ENCODE peak calls at places on chromosomes 2 and 18, in seven cellular contexts. One of them, this sample, is unnamed.

GRCh38 chr2:99488587-99488998 is 1.2 kb downstream of the REV1 start:
- DNase-seq in body of pancreas: no peak
- DNase-seq in Jurkat, Clone E6-1: peak; percentile 20
- DNase-seq in neuronal stem cell: no peak
- DNase-seq in pancreas: no peak
- DNase-seq in bronchial epithelial cell: peak; percentile 64
- DNase-seq in CD8-positive, alpha-beta memory T cell: no peak
- DNase-seq in this sample: no peak

GRCh38 chr2:63093512-63093911 is 42.9 kb downstream of the OTX1 start:
- DNase-seq in bronchial epithelial cell: no peak
- DNase-seq in body of pancreas: no peak
- DNase-seq in CD8-positive, alpha-beta memory T cell: no peak
- DNase-seq in pancreas: no peak
- DNase-seq in neuronal stem cell: no peak
- DNase-seq in Jurkat, Clone E6-1: no peak
- DNase-seq in this sample: no peak

GRCh38 chr2:170261566-170261965 is 83.6 kb downstream of the MYO3B start:
- DNase-seq in body of pancreas: no peak
- DNase-seq in Jurkat, Clone E6-1: no peak
- DNase-seq in bronchial epithelial cell: no peak
- DNase-seq in pancreas: no peak
- DNase-seq in neuronal stem cell: no peak
- DNase-seq in CD8-positive, alpha-beta memory T cell: no peak
- DNase-seq in this sample: no peak

GRCh38 chr2:29615841-29616240 is 305.5 kb downstream of the ALK start:
- DNase-seq in Jurkat, Clone E6-1: no peak
- DNase-seq in body of pancreas: no peak
- DNase-seq in bronchial epithelial cell: no peak
- DNase-seq in CD8-positive, alpha-beta memory T cell: no peak
- DNase-seq in neuronal stem cell: no peak
- DNase-seq in pancreas: no peak
- DNase-seq in this sample: no peak

GRCh38 chr2:1455466-1455865 is 42.2 kb downstream of the TPO start:
- DNase-seq in pancreas: no peak
- DNase-seq in body of pancreas: no peak
- DNase-seq in bronchial epithelial cell: peak; percentile 21
- DNase-seq in Jurkat, Clone E6-1: no peak
- DNase-seq in CD8-positive, alpha-beta memory T cell: no peak
- DNase-seq in neuronal stem cell: no peak
- DNase-seq in this sample: no peak

GRCh38 chr2:72561621-72562318 is 264.1 kb downstream of the EXOC6B start:
- DNase-seq in Jurkat, Clone E6-1: no peak
- DNase-seq in neuronal stem cell: no peak
- DNase-seq in body of pancreas: no peak
- DNase-seq in bronchial epithelial cell: peak; percentile 30
- DNase-seq in pancreas: no peak
- DNase-seq in CD8-positive, alpha-beta memory T cell: no peak
- DNase-seq in this sample: no peak

GRCh38 chr2:6909431-6910385 is 7.5 kb upstream of the RNF144A start:
- DNase-seq in CD8-positive, alpha-beta memory T cell: peak; percentile 63
- DNase-seq in body of pancreas: no peak
- DNase-seq in Jurkat, Clone E6-1: peak; percentile 93
- DNase-seq in neuronal stem cell: no peak
- DNase-seq in pancreas: no peak
- DNase-seq in bronchial epithelial cell: no peak
- DNase-seq in this sample: peak; percentile 85

GRCh38 chr2:176001281-176001902 is 675 bp downstream of the LNPK start:
- DNase-seq in Jurkat, Clone E6-1: peak; percentile 27
- DNase-seq in CD8-positive, alpha-beta memory T cell: peak; percentile 59
- DNase-seq in neuronal stem cell: no peak
- DNase-seq in pancreas: peak; percentile 5
- DNase-seq in body of pancreas: peak; percentile 34
- DNase-seq in bronchial epithelial cell: peak; percentile 61
- DNase-seq in this sample: peak; percentile 29

GRCh38 chr2:22499082-22499844 is 885.7 kb upstream of the KLHL29 start:
- DNase-seq in neuronal stem cell: no peak
- DNase-seq in Jurkat, Clone E6-1: no peak
- DNase-seq in body of pancreas: no peak
- DNase-seq in bronchial epithelial cell: no peak
- DNase-seq in pancreas: peak; percentile 4
- DNase-seq in CD8-positive, alpha-beta memory T cell: no peak
- DNase-seq in this sample: no peak

GRCh38 chr2:196453613-196454047 is 185.9 kb upstream of the CCDC150 start:
- DNase-seq in bronchial epithelial cell: peak; percentile 57
- DNase-seq in body of pancreas: peak; percentile 16
- DNase-seq in Jurkat, Clone E6-1: peak; percentile 50
- DNase-seq in pancreas: no peak
- DNase-seq in CD8-positive, alpha-beta memory T cell: peak; percentile 47
- DNase-seq in neuronal stem cell: peak; percentile 21
- DNase-seq in this sample: peak; percentile 66

GRCh38 chr2:200352631-200353030 is 46.1 kb downstream of the SPATS2L start:
- DNase-seq in Jurkat, Clone E6-1: no peak
- DNase-seq in neuronal stem cell: peak; percentile 30
- DNase-seq in bronchial epithelial cell: peak; percentile 84
- DNase-seq in CD8-positive, alpha-beta memory T cell: no peak
- DNase-seq in body of pancreas: no peak
- DNase-seq in pancreas: no peak
- DNase-seq in this sample: no peak

GRCh38 chr18:67132919-67133318 is 383.6 kb downstream of the DSEL start:
- DNase-seq in CD8-positive, alpha-beta memory T cell: no peak
- DNase-seq in neuronal stem cell: no peak
- DNase-seq in pancreas: no peak
- DNase-seq in body of pancreas: no peak
- DNase-seq in bronchial epithelial cell: peak; percentile 39
- DNase-seq in Jurkat, Clone E6-1: no peak
- DNase-seq in this sample: no peak

GRCh38 chr2:241925821-241926441 is 56.4 kb downstream of the RTP5 start:
- DNase-seq in body of pancreas: peak; percentile 10
- DNase-seq in neuronal stem cell: no peak
- DNase-seq in Jurkat, Clone E6-1: no peak
- DNase-seq in pancreas: no peak
- DNase-seq in CD8-positive, alpha-beta memory T cell: no peak
- DNase-seq in bronchial epithelial cell: no peak
- DNase-seq in this sample: no peak

GRCh38 chr2:63018439-63018838 is 32.2 kb upstream of the OTX1 start:
- DNase-seq in bronchial epithelial cell: no peak
- DNase-seq in CD8-positive, alpha-beta memory T cell: no peak
- DNase-seq in Jurkat, Clone E6-1: no peak
- DNase-seq in pancreas: no peak
- DNase-seq in body of pancreas: no peak
- DNase-seq in neuronal stem cell: no peak
- DNase-seq in this sample: no peak

GRCh38 chr2:50674876-50675275 is 357.1 kb downstream of the NRXN1 start:
- DNase-seq in pancreas: no peak
- DNase-seq in body of pancreas: no peak
- DNase-seq in bronchial epithelial cell: no peak
- DNase-seq in neuronal stem cell: no peak
- DNase-seq in CD8-positive, alpha-beta memory T cell: peak; percentile 27
- DNase-seq in Jurkat, Clone E6-1: no peak
- DNase-seq in this sample: no peak

GRCh38 chr18:5456577-5457466 is 87.0 kb downstream of the EPB41L3 start:
- DNase-seq in neuronal stem cell: peak; percentile 32
- DNase-seq in bronchial epithelial cell: no peak
- DNase-seq in Jurkat, Clone E6-1: no peak
- DNase-seq in CD8-positive, alpha-beta memory T cell: no peak
- DNase-seq in body of pancreas: no peak
- DNase-seq in pancreas: no peak
- DNase-seq in this sample: no peak

GRCh38 chr18:43279015-43279758 is 1.9 kb upstream of the SYT4 start:
- DNase-seq in pancreas: no peak
- DNase-seq in neuronal stem cell: peak; percentile 66
- DNase-seq in body of pancreas: no peak
- DNase-seq in Jurkat, Clone E6-1: peak; percentile 74
- DNase-seq in bronchial epithelial cell: peak; percentile 46
- DNase-seq in CD8-positive, alpha-beta memory T cell: no peak
- DNase-seq in this sample: peak; percentile 4

GRCh38 chr2:24667542-24667941 is 125.6 kb downstream of the PTRHD1 start:
- DNase-seq in CD8-positive, alpha-beta memory T cell: no peak
- DNase-seq in bronchial epithelial cell: no peak
- DNase-seq in pancreas: no peak
- DNase-seq in neuronal stem cell: no peak
- DNase-seq in Jurkat, Clone E6-1: no peak
- DNase-seq in body of pancreas: no peak
- DNase-seq in this sample: no peak

GRCh38 chr18:13377496-13377895 is 158.9 kb downstream of the LDLRAD4 start:
- DNase-seq in Jurkat, Clone E6-1: no peak
- DNase-seq in CD8-positive, alpha-beta memory T cell: no peak
- DNase-seq in pancreas: no peak
- DNase-seq in neuronal stem cell: no peak
- DNase-seq in body of pancreas: no peak
- DNase-seq in bronchial epithelial cell: no peak
- DNase-seq in this sample: no peak

GRCh38 chr2:58046585-58047372 is at the start of gene VRK2:
- DNase-seq in pancreas: peak; percentile 92
- DNase-seq in body of pancreas: peak; percentile 92
- DNase-seq in neuronal stem cell: peak; percentile 83
- DNase-seq in Jurkat, Clone E6-1: peak; percentile 35
- DNase-seq in CD8-positive, alpha-beta memory T cell: peak; percentile 89
- DNase-seq in bronchial epithelial cell: peak; percentile 90
- DNase-seq in this sample: peak; percentile 85

GRCh38 chr2:221529943-221530652 is 42.0 kb downstream of the EPHA4 start:
- DNase-seq in Jurkat, Clone E6-1: no peak
- DNase-seq in CD8-positive, alpha-beta memory T cell: no peak
- DNase-seq in body of pancreas: no peak
- DNase-seq in bronchial epithelial cell: peak; percentile 97
- DNase-seq in pancreas: no peak
- DNase-seq in neuronal stem cell: no peak
- DNase-seq in this sample: no peak
- H3K4me3 ChIP-seq in Jurkat, Clone E6-1: no peak overlapping the region
- H3K4me3 ChIP-seq in CD8-positive, alpha-beta memory T cell: peak overlapping the region; percentile 3
- H3K4me3 ChIP-seq in body of pancreas: no peak overlapping the region
- H3K4me3 ChIP-seq in bronchial epithelial cell: no peak overlapping the region
- H3K4me3 ChIP-seq in pancreas: no peak overlapping the region
- H3K4me3 ChIP-seq in neuronal stem cell: no peak overlapping the region
- H3K4me3 ChIP-seq in this sample: peak overlapping the region; percentile 61

DNA sequence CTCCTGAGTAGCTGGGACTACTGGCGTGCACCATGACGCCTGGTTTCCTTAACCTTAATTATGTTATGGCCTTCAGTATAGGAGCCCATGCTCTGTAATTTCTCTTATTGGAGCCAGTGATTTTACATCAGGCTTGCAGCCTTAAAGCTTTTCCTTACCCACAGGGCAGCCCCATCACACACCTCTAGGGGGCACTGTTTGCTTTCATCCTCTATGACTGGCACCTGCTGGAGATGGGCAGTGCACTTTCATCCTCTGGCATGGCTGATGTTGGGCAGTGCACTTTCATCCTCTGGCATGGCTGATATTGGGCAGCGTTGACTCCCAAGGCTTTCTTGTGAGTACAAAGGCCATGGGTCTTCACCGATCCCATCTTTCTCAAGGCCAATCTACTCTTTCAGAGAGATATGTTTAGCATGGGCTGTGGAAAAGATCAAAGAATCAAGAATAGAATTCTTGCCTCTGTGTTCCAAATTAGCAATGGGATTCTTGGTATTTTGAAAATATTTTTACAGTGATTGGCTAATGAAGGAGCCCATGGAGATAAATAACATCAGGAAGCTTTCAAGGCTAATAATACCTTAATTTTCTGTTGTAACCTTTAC is 80.7 kb upstream of the MEX3C start:
- DNase-seq in pancreas: peak; percentile 23
- DNase-seq in CD8-positive, alpha-beta memory T cell: no peak
- DNase-seq in neuronal stem cell: peak; percentile 67
- DNase-seq in Jurkat, Clone E6-1: peak; percentile 47
- DNase-seq in bronchial epithelial cell: peak; percentile 56
- DNase-seq in body of pancreas: peak; percentile 63
- DNase-seq in this sample: peak; percentile 56
- H3K4me3 ChIP-seq in pancreas: no peak overlapping the region
- H3K4me3 ChIP-seq in CD8-positive, alpha-beta memory T cell: no peak overlapping the region
- H3K4me3 ChIP-seq in neuronal stem cell: no peak overlapping the region
- H3K4me3 ChIP-seq in Jurkat, Clone E6-1: no peak overlapping the region
- H3K4me3 ChIP-seq in bronchial epithelial cell: no peak overlapping the region
- H3K4me3 ChIP-seq in body of pancreas: no peak overlapping the region
- H3K4me3 ChIP-seq in this sample: no peak overlapping the region

GRCh38 chr18:8212893-8213805 is 396.1 kb upstream of the RAB12 start:
- DNase-seq in neuronal stem cell: no peak
- DNase-seq in body of pancreas: no peak
- DNase-seq in pancreas: no peak
- DNase-seq in Jurkat, Clone E6-1: no peak
- DNase-seq in CD8-positive, alpha-beta memory T cell: no peak
- DNase-seq in bronchial epithelial cell: peak; percentile 55
- DNase-seq in this sample: no peak

GRCh38 chr18:8207996-8208395 is 401.2 kb upstream of the RAB12 start:
- DNase-seq in CD8-positive, alpha-beta memory T cell: no peak
- DNase-seq in Jurkat, Clone E6-1: no peak
- DNase-seq in bronchial epithelial cell: no peak
- DNase-seq in body of pancreas: no peak
- DNase-seq in neuronal stem cell: no peak
- DNase-seq in pancreas: no peak
- DNase-seq in this sample: no peak

DNA sequence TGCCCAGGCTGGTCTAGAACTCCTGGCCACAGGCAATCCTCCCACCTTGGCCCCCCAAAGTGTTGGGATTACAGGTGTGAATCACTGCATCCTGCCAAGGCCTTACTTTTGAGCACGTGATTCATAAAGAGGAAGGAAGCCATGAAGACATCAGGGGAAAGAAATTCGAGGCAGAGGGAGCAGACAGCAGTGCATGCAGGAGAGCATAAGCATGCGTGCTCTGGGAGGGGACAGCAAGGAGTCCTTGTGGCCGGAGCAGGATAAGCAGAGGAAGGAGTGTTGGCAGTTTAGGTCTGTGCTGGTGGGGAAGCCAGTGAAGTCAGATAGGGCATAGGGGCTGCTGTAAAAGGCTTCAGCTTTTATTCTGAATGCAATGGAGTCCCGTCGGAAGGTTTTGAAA is 400.5 kb upstream of the RAB12 start:
- DNase-seq in pancreas: no peak
- DNase-seq in bronchial epithelial cell: no peak
- DNase-seq in body of pancreas: no peak
- DNase-seq in neuronal stem cell: no peak
- DNase-seq in Jurkat, Clone E6-1: no peak
- DNase-seq in CD8-positive, alpha-beta memory T cell: no peak
- DNase-seq in this sample: no peak
- H3K4me3 ChIP-seq in pancreas: no peak overlapping the region
- H3K4me3 ChIP-seq in bronchial epithelial cell: no peak overlapping the region
- H3K4me3 ChIP-seq in body of pancreas: no peak overlapping the region
- H3K4me3 ChIP-seq in neuronal stem cell: no peak overlapping the region
- H3K4me3 ChIP-seq in Jurkat, Clone E6-1: no peak overlapping the region
- H3K4me3 ChIP-seq in CD8-positive, alpha-beta memory T cell: no peak overlapping the region
- H3K4me3 ChIP-seq in this sample: no peak overlapping the region

DNA sequence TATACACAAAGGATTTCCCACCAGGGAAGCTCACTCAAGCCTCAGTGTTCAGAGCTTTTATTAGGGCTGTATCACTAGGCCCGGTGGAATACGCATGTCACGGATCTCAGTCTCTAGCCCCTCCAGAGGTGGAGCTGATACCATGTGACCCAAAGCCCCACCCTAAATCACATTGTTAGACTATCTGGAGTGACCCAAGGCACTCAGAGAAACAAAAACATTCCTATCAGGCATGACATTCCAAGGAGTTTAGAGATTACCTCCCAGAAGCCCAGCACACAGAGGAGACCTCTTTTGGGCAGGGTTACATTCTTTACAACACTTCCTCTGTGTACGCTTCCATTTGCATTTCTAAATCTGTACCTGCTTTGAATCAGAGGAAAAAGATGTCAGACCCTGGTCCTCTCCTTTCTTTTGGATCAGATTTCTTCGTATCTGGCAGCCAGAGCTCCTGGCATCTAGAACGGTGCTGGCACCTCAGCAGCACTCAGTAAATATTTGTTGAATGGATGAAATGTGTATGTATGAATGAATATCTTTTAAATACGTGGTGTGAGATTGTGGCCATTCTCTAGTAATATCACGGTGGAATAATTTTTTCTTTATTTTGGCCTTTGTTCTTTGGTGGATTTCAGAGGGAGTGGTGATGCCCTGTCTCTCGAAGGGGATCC is 37.7 kb upstream of the SMAD2 start:
- DNase-seq in neuronal stem cell: peak; percentile 81
- DNase-seq in Jurkat, Clone E6-1: no peak
- DNase-seq in CD8-positive, alpha-beta memory T cell: no peak
- DNase-seq in body of pancreas: no peak
- DNase-seq in bronchial epithelial cell: no peak
- DNase-seq in pancreas: no peak
- DNase-seq in this sample: no peak
- H3K4me3 ChIP-seq in neuronal stem cell: no peak overlapping the region
- H3K4me3 ChIP-seq in Jurkat, Clone E6-1: no peak overlapping the region
- H3K4me3 ChIP-seq in CD8-positive, alpha-beta memory T cell: no peak overlapping the region
- H3K4me3 ChIP-seq in body of pancreas: no peak overlapping the region
- H3K4me3 ChIP-seq in bronchial epithelial cell: no peak overlapping the region
- H3K4me3 ChIP-seq in pancreas: no peak overlapping the region
- H3K4me3 ChIP-seq in this sample: no peak overlapping the region

This sample was measured in CD4-positive, CD25-positive, alpha-beta regulatory T cell.